ENCODE peak calls at places on chromosomes 16 and 17, in seven cellular contexts. One of them, this sample, is unnamed.
A peak's percentile ranks its signal among the peaks of the same experiment; 100 is the strongest.

GRCh38 chr17:80948961-80949450 is 42.6 kb upstream of the CHMP6 start:
- DNase-seq in upper lobe of left lung: peak; percentile 59
- DNase-seq in stomach: no peak
- DNase-seq in K562: no peak
- DNase-seq in ovary: peak; percentile 31
- DNase-seq in transverse colon: no peak
- DNase-seq in tibial nerve: no peak
- DNase-seq in this sample: no peak

GRCh38 chr16:23384878-23385277 is 68.1 kb downstream of the COG7 start:
- DNase-seq in upper lobe of left lung: peak; percentile 16
- DNase-seq in stomach: no peak
- DNase-seq in K562: no peak
- DNase-seq in ovary: no peak
- DNase-seq in transverse colon: no peak
- DNase-seq in tibial nerve: no peak
- DNase-seq in this sample: no peak

GRCh38 chr16:79800016-79800608 is 199.6 kb upstream of the MAF start:
- DNase-seq in upper lobe of left lung: no peak
- DNase-seq in stomach: no peak
- DNase-seq in K562: no peak
- DNase-seq in ovary: no peak
- DNase-seq in transverse colon: no peak
- DNase-seq in tibial nerve: no peak
- DNase-seq in this sample: peak; percentile 64

GRCh38 chr17:47279062-47279801 is 25.6 kb downstream of the ITGB3 start:
- DNase-seq in upper lobe of left lung: peak; percentile 33
- DNase-seq in stomach: peak; percentile 36
- DNase-seq in K562: peak; percentile 52
- DNase-seq in ovary: peak; percentile 69
- DNase-seq in transverse colon: peak; percentile 56
- DNase-seq in tibial nerve: peak; percentile 62
- DNase-seq in this sample: no peak

GRCh38 chr17:40322417-40323315 is 13.7 kb downstream of the RARA start:
- DNase-seq in upper lobe of left lung: no peak
- DNase-seq in stomach: peak; percentile 70
- DNase-seq in K562: peak; percentile 79
- DNase-seq in ovary: peak; percentile 68
- DNase-seq in transverse colon: peak; percentile 83
- DNase-seq in tibial nerve: no peak
- DNase-seq in this sample: no peak

GRCh38 chr17:63772801-63773271 is 561 bp downstream of the CCDC47 start:
- DNase-seq in upper lobe of left lung: no peak
- DNase-seq in stomach: no peak
- DNase-seq in K562: no peak
- DNase-seq in ovary: no peak
- DNase-seq in transverse colon: peak; percentile 13
- DNase-seq in tibial nerve: no peak
- DNase-seq in this sample: no peak

GRCh38 chr17:65850486-65850885 is 289.0 kb upstream of the AXIN2 start:
- DNase-seq in upper lobe of left lung: no peak
- DNase-seq in stomach: no peak
- DNase-seq in K562: no peak
- DNase-seq in ovary: no peak
- DNase-seq in transverse colon: no peak
- DNase-seq in tibial nerve: no peak
- DNase-seq in this sample: no peak

GRCh38 chr17:56153215-56153614 is at the start of gene ANKFN1:
- DNase-seq in upper lobe of left lung: no peak
- DNase-seq in stomach: no peak
- DNase-seq in K562: no peak
- DNase-seq in ovary: no peak
- DNase-seq in transverse colon: no peak
- DNase-seq in tibial nerve: no peak
- DNase-seq in this sample: no peak

GRCh38 chr16:35255816-35256215 is 1796.4 kb downstream of the TP53TG3F start:
- DNase-seq in upper lobe of left lung: peak; percentile 27
- DNase-seq in stomach: no peak
- DNase-seq in K562: no peak
- DNase-seq in ovary: no peak
- DNase-seq in transverse colon: no peak
- DNase-seq in tibial nerve: no peak
- DNase-seq in this sample: peak; percentile 89

GRCh38 chr17:18974407-18975149 is 22.6 kb downstream of the SLC5A10 start:
- DNase-seq in upper lobe of left lung: no peak
- DNase-seq in stomach: no peak
- DNase-seq in K562: no peak
- DNase-seq in ovary: no peak
- DNase-seq in transverse colon: no peak
- DNase-seq in tibial nerve: no peak
- DNase-seq in this sample: no peak

GRCh38 chr16:66212426-66212825 is 154.1 kb upstream of the CDH5 start:
- DNase-seq in upper lobe of left lung: no peak
- DNase-seq in stomach: no peak
- DNase-seq in K562: no peak
- DNase-seq in ovary: no peak
- DNase-seq in transverse colon: no peak
- DNase-seq in tibial nerve: no peak
- DNase-seq in this sample: peak; percentile 26

GRCh38 chr16:73204359-73205152 is 156.6 kb upstream of the ZFHX3 start:
- DNase-seq in upper lobe of left lung: no peak
- DNase-seq in stomach: no peak
- DNase-seq in K562: no peak
- DNase-seq in ovary: no peak
- DNase-seq in transverse colon: peak; percentile 53
- DNase-seq in tibial nerve: no peak
- DNase-seq in this sample: no peak

GRCh38 chr17:73045722-73046121 is 46.8 kb downstream of the SLC39A11 start:
- DNase-seq in upper lobe of left lung: no peak
- DNase-seq in stomach: no peak
- DNase-seq in K562: no peak
- DNase-seq in ovary: no peak
- DNase-seq in transverse colon: no peak
- DNase-seq in tibial nerve: no peak
- DNase-seq in this sample: no peak

GRCh38 chr16:69509125-69509524 is 56.6 kb upstream of the NFAT5 start:
- DNase-seq in upper lobe of left lung: no peak
- DNase-seq in stomach: no peak
- DNase-seq in K562: no peak
- DNase-seq in ovary: no peak
- DNase-seq in transverse colon: no peak
- DNase-seq in tibial nerve: no peak
- DNase-seq in this sample: no peak

GRCh38 chr16:70656712-70657263 is 10.4 kb downstream of the IL34 start:
- DNase-seq in upper lobe of left lung: peak; percentile 83
- DNase-seq in stomach: peak; percentile 64
- DNase-seq in K562: no peak
- DNase-seq in ovary: peak; percentile 39
- DNase-seq in transverse colon: no peak
- DNase-seq in tibial nerve: no peak
- DNase-seq in this sample: no peak

GRCh38 chr17:20852541-20853370 is 190.1 kb downstream of the USP22 start:
- DNase-seq in upper lobe of left lung: peak; percentile 59
- DNase-seq in stomach: no peak
- DNase-seq in K562: no peak
- DNase-seq in ovary: no peak
- DNase-seq in transverse colon: peak; percentile 14
- DNase-seq in tibial nerve: no peak
- DNase-seq in this sample: no peak

GRCh38 chr17:75250009-75250471 is 11.4 kb downstream of the GGA3 start:
- DNase-seq in upper lobe of left lung: no peak
- DNase-seq in stomach: peak; percentile 40
- DNase-seq in K562: no peak
- DNase-seq in ovary: no peak
- DNase-seq in transverse colon: peak; percentile 57
- DNase-seq in tibial nerve: no peak
- DNase-seq in this sample: no peak
- H3K4me3 ChIP-seq in upper lobe of left lung: no peak overlapping the region
- H3K4me3 ChIP-seq in stomach: no peak overlapping the region
- H3K4me3 ChIP-seq in K562: no peak overlapping the region
- H3K4me3 ChIP-seq in ovary: no peak overlapping the region
- H3K4me3 ChIP-seq in transverse colon: no peak overlapping the region
- H3K4me3 ChIP-seq in tibial nerve: peak overlapping the region; percentile 28
- H3K4me3 ChIP-seq in this sample: peak overlapping the region; percentile 11

DNA sequence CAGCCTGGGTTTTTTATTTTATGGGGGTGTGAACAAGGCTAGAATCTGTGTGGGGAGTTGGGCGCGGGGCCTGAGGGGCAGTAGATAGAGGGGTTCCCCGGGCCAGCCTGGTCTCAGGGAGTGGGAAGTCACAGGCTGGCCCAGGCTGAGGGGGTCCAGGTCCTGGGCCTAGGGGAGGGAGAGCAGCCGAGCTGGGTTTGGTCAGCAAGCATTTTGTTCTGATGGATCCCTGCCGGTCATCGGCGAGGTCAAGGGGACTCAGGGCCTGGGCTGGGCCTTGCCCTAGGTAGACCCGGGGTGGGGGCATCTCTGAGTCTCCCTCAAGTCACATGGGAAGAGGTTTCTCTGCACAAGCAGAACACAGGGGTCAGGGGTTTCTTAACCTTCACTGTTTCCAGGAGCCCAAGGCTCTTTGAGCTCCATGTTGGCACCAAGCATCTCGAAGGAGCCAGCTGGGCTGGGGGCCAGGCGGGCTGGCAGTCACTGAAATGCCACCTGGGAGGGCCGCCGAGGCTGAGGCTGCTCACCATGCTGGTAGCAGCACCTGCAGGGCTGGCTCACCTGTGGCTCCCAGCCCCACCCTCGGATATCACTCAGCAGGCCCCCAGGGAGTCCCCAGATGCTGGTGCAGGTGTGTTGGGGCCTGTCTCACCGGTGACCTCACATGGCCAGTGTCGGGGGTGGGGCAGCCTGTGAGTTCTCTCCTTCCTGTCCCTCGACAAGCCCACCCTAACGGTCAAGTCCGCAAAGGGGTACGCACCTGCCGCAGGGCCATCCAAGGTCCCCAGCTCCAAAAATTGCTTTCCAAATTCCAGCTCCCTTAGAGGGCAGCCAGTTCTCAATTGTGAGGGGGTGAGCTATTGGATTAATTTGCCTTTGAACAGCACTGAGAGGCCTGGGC is 41.0 kb downstream of the SLC7A5 start:
- DNase-seq in upper lobe of left lung: peak; percentile 79
- DNase-seq in stomach: peak; percentile 86
- DNase-seq in K562: no peak
- DNase-seq in ovary: no peak
- DNase-seq in transverse colon: no peak
- DNase-seq in tibial nerve: no peak
- DNase-seq in this sample: no peak
- TF ChIP-seq EP300 in upper lobe of left lung: no peak
- TF ChIP-seq EP300 in stomach: no peak
- TF ChIP-seq EP300 in K562: no peak
- TF ChIP-seq EP300 in ovary: no peak
- TF ChIP-seq EP300 in transverse colon: no peak
- TF ChIP-seq EP300 in tibial nerve: no peak
- TF ChIP-seq EP300 in this sample: no peak

GRCh38 chr17:15397605-15398004 is 56.2 kb upstream of the TEKT3 start:
- DNase-seq in upper lobe of left lung: no peak
- DNase-seq in stomach: no peak
- DNase-seq in K562: no peak
- DNase-seq in ovary: no peak
- DNase-seq in transverse colon: no peak
- DNase-seq in tibial nerve: no peak
- DNase-seq in this sample: no peak

GRCh38 chr17:15395091-15395490 is 53.7 kb upstream of the TEKT3 start:
- DNase-seq in upper lobe of left lung: no peak
- DNase-seq in stomach: no peak
- DNase-seq in K562: no peak
- DNase-seq in ovary: no peak
- DNase-seq in transverse colon: no peak
- DNase-seq in tibial nerve: no peak
- DNase-seq in this sample: peak; percentile 66

GRCh38 chr17:15398736-15399331 is 57.4 kb upstream of the TEKT3 start:
- DNase-seq in upper lobe of left lung: no peak
- DNase-seq in stomach: no peak
- DNase-seq in K562: no peak
- DNase-seq in ovary: no peak
- DNase-seq in transverse colon: no peak
- DNase-seq in tibial nerve: no peak
- DNase-seq in this sample: no peak

GRCh38 chr17:15399443-15399842 is 58.0 kb upstream of the TEKT3 start:
- DNase-seq in upper lobe of left lung: no peak
- DNase-seq in stomach: no peak
- DNase-seq in K562: no peak
- DNase-seq in ovary: no peak
- DNase-seq in transverse colon: no peak
- DNase-seq in tibial nerve: no peak
- DNase-seq in this sample: no peak

DNA sequence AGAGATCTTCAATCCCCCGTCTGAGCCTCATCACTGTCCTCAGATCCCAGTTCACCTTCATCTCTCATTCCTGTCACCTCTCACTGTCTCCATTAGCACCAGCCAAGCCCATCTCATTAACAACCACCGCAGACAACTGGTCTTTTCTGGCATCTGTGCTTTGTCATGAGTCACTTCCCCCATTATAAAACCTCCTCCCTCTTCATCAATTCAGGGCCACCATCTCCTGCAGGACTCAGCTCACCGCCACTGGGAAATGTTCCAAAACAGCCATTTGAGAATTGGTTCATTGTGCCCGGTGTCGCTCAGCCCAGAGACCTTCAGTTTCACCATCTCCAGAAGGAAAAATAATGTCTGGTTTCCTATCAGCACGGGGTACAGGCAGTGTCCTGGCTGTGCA is 56.9 kb upstream of the TEKT3 start:
- DNase-seq in upper lobe of left lung: no peak
- DNase-seq in stomach: no peak
- DNase-seq in K562: no peak
- DNase-seq in ovary: no peak
- DNase-seq in transverse colon: no peak
- DNase-seq in tibial nerve: no peak
- DNase-seq in this sample: no peak
- H3K27ac ChIP-seq in upper lobe of left lung: no peak overlapping the region
- H3K27ac ChIP-seq in stomach: peak overlapping the region; percentile 65
- H3K27ac ChIP-seq in K562: no peak overlapping the region
- H3K27ac ChIP-seq in ovary: no peak overlapping the region
- H3K27ac ChIP-seq in transverse colon: peak overlapping the region; percentile 41
- H3K27ac ChIP-seq in tibial nerve: no peak overlapping the region
- H3K27ac ChIP-seq in this sample: peak overlapping the region; percentile 21

GRCh38 chr17:35135322-35135721 is 6.8 kb downstream of the NLE1 start:
- DNase-seq in upper lobe of left lung: no peak
- DNase-seq in stomach: no peak
- DNase-seq in K562: no peak
- DNase-seq in ovary: no peak
- DNase-seq in transverse colon: no peak
- DNase-seq in tibial nerve: no peak
- DNase-seq in this sample: no peak

GRCh38 chr17:35129973-35130351 is 8.5 kb downstream of the FNDC8 start:
- DNase-seq in upper lobe of left lung: no peak
- DNase-seq in stomach: no peak
- DNase-seq in K562: no peak
- DNase-seq in ovary: no peak
- DNase-seq in transverse colon: no peak
- DNase-seq in tibial nerve: no peak
- DNase-seq in this sample: no peak

GRCh38 chr17:35132099-35132498 is 10.0 kb downstream of the NLE1 start:
- DNase-seq in upper lobe of left lung: no peak
- DNase-seq in stomach: no peak
- DNase-seq in K562: no peak
- DNase-seq in ovary: no peak
- DNase-seq in transverse colon: peak; percentile 14
- DNase-seq in tibial nerve: no peak
- DNase-seq in this sample: no peak

GRCh38 chr17:35130392-35130791 is 9.0 kb downstream of the FNDC8 start:
- DNase-seq in upper lobe of left lung: no peak
- DNase-seq in stomach: no peak
- DNase-seq in K562: no peak
- DNase-seq in ovary: no peak
- DNase-seq in transverse colon: no peak
- DNase-seq in tibial nerve: no peak
- DNase-seq in this sample: no peak

GRCh38 chr17:35132816-35133550 is 9.1 kb downstream of the NLE1 start:
- DNase-seq in upper lobe of left lung: peak; percentile 72
- DNase-seq in stomach: no peak
- DNase-seq in K562: no peak
- DNase-seq in ovary: no peak
- DNase-seq in transverse colon: no peak
- DNase-seq in tibial nerve: no peak
- DNase-seq in this sample: no peak
- H3K4me3 ChIP-seq in upper lobe of left lung: no peak overlapping the region
- H3K4me3 ChIP-seq in stomach: no peak overlapping the region
- H3K4me3 ChIP-seq in K562: no peak overlapping the region
- H3K4me3 ChIP-seq in ovary: no peak overlapping the region
- H3K4me3 ChIP-seq in transverse colon: no peak overlapping the region
- H3K4me3 ChIP-seq in tibial nerve: no peak overlapping the region
- H3K4me3 ChIP-seq in this sample: no peak overlapping the region

This sample was measured in esophagus muscularis mucosa.